ENCODE peak calls at places on chromosomes 6 and 20, in ten cellular contexts. N is transverse colon, A is Daoy, Y is activated T-cell treated with anti-CD3 and anti-CD28 coated beads for 1 hour, T is PC-9, K is M059J, H is occipital lobe, I is Calu3, F is NCI-H1092 treated with DMSO at 0.1 percent for 48 hours, R is AG10803. J is an unnamed sample.

GRCh38 chr20:57654998-57655811 is 35.0 kb upstream of the ZBP1 start:
- DNase-seq in A (no peak), Y (no peak), F (no peak), T (no peak), I (peak), K (no peak), R (no peak), N (no peak), H (no peak), J (no peak)

GRCh38 chr20:9015984-9016324 is 52.9 kb upstream of the PLCB4 start:
- DNase-seq in N (no peak), Y (no peak), R (peak), H (no peak), K (peak), A (peak), I (no peak), F (no peak), T (no peak), J (peak)

GRCh38 chr20:7610681-7611080 is 329.6 kb downstream of the HAO1 start:
- DNase-seq in R (no peak), I (no peak), F (no peak), K (no peak), H (no peak), T (no peak), A (no peak), N (no peak), Y (no peak), J (no peak)

GRCh38 chr20:45395114-45395415 is 13.0 kb upstream of the DBNDD2 start:
- DNase-seq in H (no peak), I (no peak), R (no peak), T (no peak), F (no peak), A (no peak), N (no peak), Y (no peak), K (no peak), J (no peak)

GRCh38 chr6:141326426-141326825 is 806.3 kb upstream of the GJE1 start:
- DNase-seq in N (no peak), T (peak), A (peak), I (peak), H (no peak), Y (no peak), K (peak), F (no peak), R (peak), J (peak)

GRCh38 chr6:127816643-127817042 is 84.2 kb downstream of the THEMIS start:
- DNase-seq in Y (no peak), K (no peak), T (no peak), A (no peak), F (no peak), R (no peak), H (no peak), I (no peak), N (no peak), J (no peak)

GRCh38 chr20:17848649-17849048 is 119.9 kb downstream of the SNX5 start:
- DNase-seq in H (no peak), T (no peak), N (peak), I (no peak), A (no peak), Y (no peak), K (no peak), R (no peak), F (no peak), J (no peak)

GRCh38 chr6:2259002-2259494 is 13.6 kb upstream of the GMDS start:
- DNase-seq in F (no peak), T (no peak), R (no peak), Y (no peak), K (no peak), I (peak), N (peak), A (no peak), H (no peak), J (no peak)

GRCh38 chr6:19128701-19129100 is 708.5 kb upstream of the ID4 start:
- DNase-seq in H (no peak), T (no peak), K (no peak), I (no peak), A (no peak), R (no peak), N (no peak), Y (no peak), F (no peak), J (no peak)